ENCODE peak calls at places on chromosomes 6 and 20, in seven cellular contexts. E is stimulated activated CD4-positive, alpha-beta T cell treated with anti-CD3 and anti-CD28 coated beads, Interleukin-4, amount 100 ng/mL, for 48 hours; N is LoVo; U is NCI-H2081 treated with DMSO at 0.1 percent for 48 hours; A is neural crest cell; O is bronchial epithelial cell; Q is M059J. P is an unnamed sample.

GRCh38 chr6:149716584-149716983 is 1.3 kb downstream of the LATS1 start:
- DNase-seq in E (no peak), U (no peak), Q (peak), O (peak), N (no peak), A (no peak), P (no peak)

GRCh38 chr6:27871919-27872633 is 40.1 kb downstream of the OR2B2 start:
- DNase-seq in Q (peak), A (peak), E (peak), U (no peak), N (peak), O (peak), P (peak)

GRCh38 chr6:75244063-75244575 is 518 bp upstream of the COX7A2 start:
- DNase-seq in E (no peak), O (peak), U (no peak), N (peak), Q (no peak), A (no peak), P (no peak)

GRCh38 chr6:33694977-33695376 is 16.5 kb downstream of the UQCC2 start:
- DNase-seq in O (no peak), N (no peak), E (no peak), Q (no peak), U (no peak), A (no peak), P (no peak)

GRCh38 chr6:152635949-152636674 is 1.1 kb downstream of the SYNE1 start:
- DNase-seq in E (no peak), N (no peak), Q (no peak), A (no peak), O (peak), U (no peak), P (no peak)

GRCh38 chr20:51958636-51959542 is 156.6 kb upstream of the SALL4 start:
- DNase-seq in N (no peak), U (no peak), O (no peak), Q (no peak), A (no peak), E (no peak), P (no peak)

GRCh38 chr6:148406579-148407371 is 64.1 kb downstream of the SASH1 start:
- DNase-seq in N (no peak), U (no peak), E (no peak), Q (no peak), O (no peak), A (no peak), P (no peak)

GRCh38 chr20:44720617-44720993 is 5.4 kb downstream of the CCN5 start:
- DNase-seq in A (no peak), Q (peak), O (no peak), N (peak), U (no peak), E (no peak), P (no peak)

GRCh38 chr20:33568378-33569289 is 78.7 kb downstream of the CBFA2T2 start:
- DNase-seq in O (no peak), E (no peak), A (peak), U (peak), Q (no peak), N (no peak), P (peak)

GRCh38 chr20:19588731-19589130 is 169.3 kb upstream of the RIN2 start:
- DNase-seq in O (no peak), U (no peak), Q (peak), E (no peak), N (no peak), A (no peak), P (no peak)

GRCh38 chr6:133428299-133428698 is 187.1 kb downstream of the EYA4 start:
- DNase-seq in E (no peak), N (no peak), O (peak), A (no peak), U (no peak), Q (no peak), P (no peak)

GRCh38 chr6:37340639-37340943 is 13.2 kb upstream of the RNF8 start:
- DNase-seq in N (no peak), O (no peak), U (no peak), Q (no peak), E (no peak), A (no peak), P (no peak)

GRCh38 chr6:42136508-42137191 is 5.8 kb downstream of the C6orf132 start:
- DNase-seq in U (no peak), A (peak), E (peak), Q (peak), O (peak), N (peak), P (no peak)

GRCh38 chr6:29628419-29629281 is 4.3 kb downstream of the GABBR1 start:
- DNase-seq in N (no peak), O (peak), A (peak), Q (peak), U (peak), E (peak), P (peak)

GRCh38 chr20:61949714-61950630 is 115.7 kb downstream of the TAF4 start:
- DNase-seq in O (no peak), U (no peak), E (no peak), A (no peak), N (no peak), Q (no peak), P (no peak)

GRCh38 chr6:2182251-2182650 is 63.2 kb downstream of the GMDS start:
- DNase-seq in E (no peak), U (no peak), O (no peak), N (no peak), A (no peak), Q (no peak), P (no peak)

GRCh38 chr6:134706153-134706552 is 243.7 kb downstream of the ALDH8A1 start:
- DNase-seq in O (no peak), E (no peak), U (no peak), Q (no peak), A (no peak), N (no peak), P (no peak)

GRCh38 chr6:110101885-110102284 is 77.6 kb downstream of the WASF1 start:
- DNase-seq in O (no peak), U (no peak), Q (no peak), N (no peak), A (no peak), E (no peak), P (no peak)

GRCh38 chr6:138088307-138088744 is 18.9 kb downstream of the PERP start:
- DNase-seq in U (no peak), O (peak), E (no peak), Q (peak), N (peak), A (no peak), P (no peak)

GRCh38 chr6:3782876-3783832 is 31.6 kb upstream of the PXDC1 start:
- DNase-seq in N (no peak), A (no peak), Q (peak), E (no peak), O (no peak), U (no peak), P (no peak)